ENCODE peak calls at places on chromosomes 12 and 14, in nine cellular contexts. X is left ventricle myocardium inferior; P is MM.1S; O is lung; V is Caco-2; S is fibroblast of lung; W is SK-N-SH; K is CD8-positive, alpha-beta T cell; R is lower lobe of right lung. H is an unnamed sample. For H3K9me3 and H3K4me1, the result is how much of the 10 kb centered on the place peaks cover.

GRCh38 chr14:23186913-23187654 is 3.6 kb upstream of the SLC7A8 start:
- DNase-seq in R (no peak), P (peak), S (peak), V (peak), K (no peak), W (peak), O (no peak), X (no peak), H (peak)

GRCh38 chr12:93894391-93895095 is 217.4 kb downstream of the CRADD start:
- DNase-seq in R (peak), S (peak), W (peak), P (no peak), O (peak), X (peak), K (no peak), V (no peak), H (peak)

GRCh38 chr12:26631846-26632245 is 201.1 kb downstream of the ITPR2 start:
- DNase-seq in S (peak), W (no peak), O (no peak), X (no peak), P (no peak), V (no peak), R (no peak), K (no peak), H (no peak)

GRCh38 chr12:24491968-24492367 is 456.9 kb downstream of the BCAT1 start:
- DNase-seq in V (no peak), R (no peak), W (no peak), X (no peak), P (no peak), O (no peak), K (no peak), S (no peak), H (no peak)

GRCh38 chr12:49288412-49288853 is 6.5 kb upstream of the PRPH start:
- DNase-seq in W (peak), V (peak), K (peak), S (no peak), X (no peak), P (peak), O (no peak), R (no peak), H (no peak)

GRCh38 chr12:85423947-85424346 is 143.9 kb downstream of the ALX1 start:
- DNase-seq in K (no peak), S (no peak), W (no peak), V (no peak), P (peak), X (no peak), R (no peak), O (no peak), H (no peak)

GRCh38 chr14:68574461-68574860 is 218.4 kb downstream of the ZFP36L1 start:
- DNase-seq in S (no peak), V (no peak), O (no peak), K (no peak), R (no peak), X (no peak), P (no peak), W (no peak), H (no peak)

GRCh38 chr12:99498756-99499155 is 148.8 kb upstream of the GARIN6 start:
- DNase-seq in O (no peak), K (no peak), P (no peak), R (no peak), V (no peak), X (no peak), W (no peak), S (peak), H (no peak)

GRCh38 chr12:95658386-95658785 is 107.1 kb upstream of the USP44 start:
- DNase-seq in X (no peak), W (no peak), S (no peak), O (no peak), R (no peak), P (no peak), V (no peak), K (no peak), H (no peak)

GRCh38 chr14:77024171-77024627 is 4.3 kb downstream of the IRF2BPL start:
- DNase-seq in K (peak), P (peak), W (no peak), X (peak), O (no peak), S (peak), V (no peak), R (peak), H (no peak)

GRCh38 chr12:64890873-64891468 is 66.5 kb downstream of the TBC1D30 start:
- DNase-seq in X (no peak), W (peak), V (peak), P (peak), R (no peak), O (no peak), S (peak), K (no peak), H (no peak)

GRCh38 chr12:63862187-63863107 is 17.9 kb downstream of the SRGAP1 start:
- DNase-seq in O (no peak), R (no peak), K (no peak), X (no peak), S (peak), P (no peak), W (no peak), V (peak), H (no peak)

GRCh38 chr12:1380171-1380974 is 214.0 kb downstream of the FBXL14 start:
- DNase-seq in R (no peak), S (no peak), O (no peak), W (no peak), V (no peak), X (no peak), K (no peak), P (no peak), H (no peak)

GRCh38 chr12:29672580-29672979 is 111.2 kb downstream of the TMTC1 start:
- DNase-seq in K (no peak), S (no peak), X (no peak), P (no peak), R (no peak), V (no peak), O (no peak), W (no peak), H (no peak)

DNA sequence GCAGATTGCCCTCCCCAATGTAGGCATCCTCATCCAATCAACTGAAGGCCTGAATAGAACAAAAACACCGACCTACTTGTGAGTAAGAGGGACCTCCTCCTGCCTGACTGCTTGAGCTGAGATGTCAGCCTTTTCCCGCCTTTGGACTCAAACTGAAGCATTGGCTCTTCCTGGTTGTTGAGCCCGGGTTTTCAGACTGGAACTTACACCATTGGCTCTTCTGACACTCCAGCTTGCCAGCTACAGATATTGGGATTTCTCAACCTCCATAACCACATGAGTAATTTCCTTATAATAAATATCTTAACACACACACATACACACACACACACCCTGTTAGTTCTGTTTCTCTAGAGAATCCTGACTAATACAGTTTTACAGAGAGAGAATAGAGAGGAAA is 173.4 kb upstream of the NTF3 start:
- DNase-seq in W (no peak), S (peak), P (no peak), V (no peak), O (no peak), X (no peak), R (no peak), K (no peak), H (peak)
- H3K9me3 ChIP-seq in W (under half), S (under half), P (under half), V (under half), O (under half), X (under half), R (under half), K (under half), H (under half)

DNA sequence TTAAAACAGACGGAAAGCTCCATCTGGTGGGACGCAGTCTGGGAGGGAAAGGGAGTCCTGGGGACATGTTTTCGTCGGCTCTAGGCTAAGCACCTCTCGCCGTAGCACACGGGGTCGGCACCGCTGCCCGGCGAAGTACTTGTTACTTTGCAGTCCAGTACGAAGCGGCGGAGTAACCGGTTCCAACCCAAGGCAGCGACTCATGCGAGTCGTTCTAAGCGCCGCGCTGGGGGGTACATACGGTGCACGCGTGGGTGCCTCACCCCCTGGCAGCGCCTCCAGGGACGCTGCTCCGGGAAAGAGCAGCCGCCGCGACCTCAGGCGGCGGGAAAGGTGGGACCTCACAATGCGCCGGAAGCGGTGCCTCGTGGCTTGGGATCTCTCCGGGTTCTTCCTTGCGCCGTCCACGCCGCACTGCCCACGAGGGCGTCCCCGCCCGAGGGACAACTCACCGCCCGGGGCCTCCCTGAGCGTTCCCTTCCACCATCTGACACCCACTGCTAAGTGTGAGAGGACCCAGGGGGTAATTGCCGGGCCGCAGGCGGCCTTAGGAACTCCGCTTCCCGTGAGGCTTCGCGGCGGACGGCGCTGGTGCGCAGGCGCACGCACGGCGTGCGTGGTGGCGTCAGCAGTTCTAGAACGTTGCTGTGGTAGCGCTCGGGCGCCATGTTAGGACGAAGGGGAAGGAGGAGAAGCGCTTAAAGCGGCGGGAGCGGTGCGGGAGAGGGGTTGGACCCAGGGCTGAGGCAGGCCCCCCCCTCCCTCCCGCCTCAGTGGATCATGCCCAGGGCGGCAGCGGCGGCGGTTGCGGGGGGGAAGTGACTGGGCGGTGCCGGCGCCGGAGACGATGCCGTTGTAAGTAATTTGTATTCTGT is at the start of gene PAPOLA:
- DNase-seq in V (peak), O (peak), R (peak), K (peak), S (peak), W (peak), P (peak), X (peak), H (peak)
- TF ChIP-seq CTCF in V (no peak), O (no peak), R (peak), K (no peak), S (no peak), W (peak), P (peak), X (peak), H (no peak)

DNA sequence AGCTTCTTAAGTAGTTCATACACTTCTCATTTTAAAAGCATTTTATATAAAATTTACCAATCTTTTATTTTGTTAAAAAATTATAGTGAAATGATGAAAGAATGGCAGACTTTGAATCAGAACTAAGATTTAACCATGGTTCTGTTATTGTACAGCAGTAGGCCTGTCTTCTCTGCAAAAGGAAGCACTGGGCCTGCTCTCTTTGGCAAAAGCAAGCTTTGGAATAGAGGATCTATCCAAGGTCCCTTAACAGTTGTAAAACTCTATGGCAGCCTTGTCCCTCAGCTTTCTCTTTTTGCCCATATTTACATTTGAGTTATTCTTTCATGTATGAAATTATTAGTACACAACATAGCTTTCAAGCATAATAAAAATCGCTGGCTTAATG is 82.8 kb downstream of the PLEKHG7 start:
- DNase-seq in O (no peak), R (no peak), X (no peak), W (no peak), P (no peak), V (no peak), S (no peak), K (no peak), H (no peak)
- H3K4me1 ChIP-seq in O (under half), R (under half), X (under half), W (under half), P (under half), V (under half), S (under half), K (under half), H (under half)

GRCh38 chr12:34346372-34347034 is 324.2 kb downstream of the ALG10 start:
- DNase-seq in O (no peak), W (no peak), K (no peak), V (peak), S (no peak), X (no peak), R (no peak), P (no peak), H (no peak)
- H3K9me3 ChIP-seq in O (half or more), W (under half), K (under half), V (under half), S (under half), X (under half), R (under half), P (under half), H (under half)

DNA sequence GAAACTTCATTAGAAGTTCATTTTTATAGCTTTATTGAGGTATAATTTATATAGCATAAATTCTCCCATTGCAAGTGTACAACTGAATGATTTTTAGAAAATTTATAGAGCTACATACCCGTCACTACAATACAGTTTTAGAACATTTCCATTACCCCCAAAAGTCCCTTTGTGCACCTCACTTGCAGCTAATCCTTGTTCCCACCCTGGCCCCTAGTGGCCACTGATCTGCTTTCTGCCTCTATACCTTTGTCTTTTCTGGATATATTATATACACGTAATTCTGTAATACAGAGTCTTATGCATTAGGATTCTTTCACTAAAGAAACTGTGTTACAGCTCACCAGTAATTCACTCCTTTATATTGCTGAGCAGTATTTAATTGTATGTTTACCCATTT is 145.1 kb upstream of the DIO2 start:
- DNase-seq in W (peak), P (no peak), V (peak), O (no peak), R (no peak), K (no peak), X (no peak), S (peak), H (no peak)
- TF ChIP-seq CTCF in W (peak), P (no peak), V (peak), O (no peak), R (no peak), K (no peak), X (no peak), S (peak), H (no peak)

GRCh38 chr12:124923906-124924734 is 9.7 kb upstream of the UBC start:
- DNase-seq in S (peak), W (no peak), O (no peak), X (no peak), P (no peak), R (no peak), K (no peak), V (peak), H (no peak)
- H3K4me1 ChIP-seq in S (under half), W (under half), O (under half), X (under half), P (under half), R (under half), K (under half), V (under half), H (under half)

GRCh38 chr14:62439210-62439609 is 606.0 kb downstream of the KCNH5 start:
- DNase-seq in O (no peak), V (no peak), K (no peak), X (no peak), P (no peak), S (no peak), W (no peak), R (no peak), H (no peak)
- H3K9me3 ChIP-seq in O (under half), V (under half), K (under half), X (half or more), P (under half), S (under half), W (under half), R (under half), H (under half)

GRCh38 chr12:3680919-3681594 is 71.9 kb downstream of the CRACR2A start:
- DNase-seq in K (no peak), O (peak), W (peak), V (no peak), S (no peak), R (no peak), P (no peak), X (peak), H (no peak)
- TF ChIP-seq CTCF in K (no peak), O (no peak), W (peak), V (peak), S (peak), R (no peak), P (no peak), X (peak), H (no peak)

DNA sequence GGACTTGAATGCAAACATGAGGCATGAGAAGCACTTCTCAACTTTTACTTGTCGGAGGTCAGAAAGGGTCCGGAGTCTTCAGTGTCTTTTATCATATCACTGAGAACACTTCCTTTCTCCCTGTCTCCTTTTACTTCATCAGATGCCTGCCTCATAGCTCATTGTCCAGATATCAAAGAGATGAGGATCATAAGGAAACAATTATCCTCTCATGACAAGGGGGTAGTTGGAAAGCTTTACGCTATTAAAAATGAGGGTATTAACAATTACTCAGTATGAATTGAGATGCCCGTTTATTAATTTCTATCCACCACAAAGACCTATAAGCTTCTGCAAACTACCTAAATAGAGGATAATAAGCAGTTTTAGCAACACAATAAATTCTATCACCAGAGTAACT is 214.1 kb upstream of the FLRT2 start:
- DNase-seq in P (no peak), X (no peak), S (no peak), R (no peak), K (no peak), O (no peak), V (no peak), W (no peak), H (no peak)
- H3K4me1 ChIP-seq in P (under half), X (under half), S (under half), R (under half), K (under half), O (under half), V (under half), W (under half), H (under half)

GRCh38 chr14:40989260-40989659 is 617.4 kb upstream of the LRFN5 start:
- DNase-seq in R (no peak), W (no peak), K (no peak), S (no peak), X (no peak), P (no peak), O (no peak), V (no peak), H (no peak)
- H3K9me3 ChIP-seq in R (under half), W (under half), K (under half), S (under half), X (under half), P (under half), O (under half), V (under half), H (under half)

H was measured in ascending aorta.